ENCODE peak calls at places on chromosomes 1 and 21, in eight cellular contexts. T is fibroblast of mammary gland, S is aorta, M is Daoy, P is adrenal gland, G is activated T-cell treated with anti-CD3 and anti-CD28 coated beads for 1 hour, A is DMS 273 treated with DMSO at 0.1 percent for 48 hours, D is body of pancreas. O is an unnamed sample.

GRCh38 chr21:32653326-32653901 is 41.2 kb upstream of the CFAP298 start:
- DNase-seq in T (peak), S (no peak), M (peak), P (no peak), G (no peak), A (no peak), D (peak), O (peak)

GRCh38 chr1:151314137-151314875 is 12.9 kb downstream of the PI4KB start:
- DNase-seq in T (peak), S (peak), M (peak), P (peak), G (no peak), A (no peak), D (peak), O (no peak)

GRCh38 chr1:66386712-66387111 is 147.2 kb upstream of the SGIP1 start:
- DNase-seq in T (no peak), S (no peak), M (no peak), P (no peak), G (no peak), A (no peak), D (no peak), O (no peak)

GRCh38 chr1:40392206-40392605 is 18.7 kb downstream of the SMAP2 start:
- DNase-seq in T (peak), S (no peak), M (peak), P (no peak), G (no peak), A (no peak), D (no peak), O (no peak)

GRCh38 chr1:167103236-167103894 is 9.5 kb downstream of the STYXL2 start:
- DNase-seq in T (peak), S (no peak), M (peak), P (no peak), G (no peak), A (no peak), D (no peak), O (no peak)

GRCh38 chr1:66752000-66752592 is at the start of gene DYNLT5:
- DNase-seq in T (peak), S (peak), M (peak), P (peak), G (no peak), A (no peak), D (peak), O (no peak)

GRCh38 chr1:94296018-94296417 is 58.6 kb upstream of the ARHGAP29 start:
- DNase-seq in T (peak), S (no peak), M (peak), P (no peak), G (no peak), A (no peak), D (no peak), O (no peak)

GRCh38 chr1:218426343-218426657 is 81.2 kb downstream of the TGFB2 start:
- DNase-seq in T (peak), S (no peak), M (peak), P (peak), G (no peak), A (no peak), D (peak), O (no peak)

GRCh38 chr1:99590578-99591209 is 55.2 kb upstream of the PALMD start:
- DNase-seq in T (peak), S (no peak), M (peak), P (peak), G (no peak), A (no peak), D (no peak), O (peak)

GRCh38 chr1:54597455-54598030 is 25.8 kb downstream of the FAM151A start:
- DNase-seq in T (no peak), S (no peak), M (no peak), P (no peak), G (no peak), A (no peak), D (no peak), O (no peak)

GRCh38 chr21:31334648-31335121 is 9.4 kb downstream of the TIAM1 start:
- DNase-seq in T (no peak), S (no peak), M (peak), P (no peak), G (no peak), A (no peak), D (no peak), O (no peak)

GRCh38 chr1:25008192-25008485 is 78.1 kb upstream of the RUNX3 start:
- DNase-seq in T (no peak), S (no peak), M (no peak), P (no peak), G (no peak), A (no peak), D (no peak), O (no peak)

GRCh38 chr1:227449051-227449450 is 114.3 kb upstream of the ZNF678 start:
- DNase-seq in T (peak), S (no peak), M (peak), P (no peak), G (no peak), A (no peak), D (peak), O (no peak)

GRCh38 chr1:178273707-178274410 is 180.0 kb downstream of the RASAL2 start:
- DNase-seq in T (peak), S (no peak), M (peak), P (no peak), G (no peak), A (no peak), D (no peak), O (no peak)

GRCh38 chr1:93608188-93609109 is 73.2 kb downstream of the BCAR3 start:
- DNase-seq in T (peak), S (no peak), M (peak), P (no peak), G (no peak), A (peak), D (no peak), O (peak)

GRCh38 chr1:156492591-156493080 is 7.9 kb downstream of the MEF2D start:
- DNase-seq in T (no peak), S (no peak), M (no peak), P (peak), G (no peak), A (no peak), D (no peak), O (peak)

GRCh38 chr21:36966066-36966845 is at the start of gene HLCS:
- DNase-seq in T (peak), S (no peak), M (peak), P (peak), G (peak), A (no peak), D (peak), O (peak)

GRCh38 chr1:20102875-20103274 is 16.5 kb downstream of the PLA2G2D start:
- DNase-seq in T (peak), S (no peak), M (peak), P (no peak), G (no peak), A (no peak), D (no peak), O (no peak)

GRCh38 chr1:114118351-114118990 is 35.2 kb downstream of the SYT6 start:
- DNase-seq in T (no peak), S (no peak), M (no peak), P (no peak), G (no peak), A (no peak), D (no peak), O (no peak)

GRCh38 chr1:158248771-158249170 is 5.5 kb upstream of the CD1A start:
- DNase-seq in T (no peak), S (no peak), M (no peak), P (no peak), G (no peak), A (no peak), D (no peak), O (no peak)

GRCh38 chr1:212432706-212433576 is at the start of gene NENF:
- DNase-seq in T (peak), S (peak), M (peak), P (peak), G (peak), A (peak), D (peak), O (peak)

GRCh38 chr1:22273686-22274681 is 131.1 kb upstream of the WNT4 start:
- DNase-seq in T (peak), S (no peak), M (no peak), P (no peak), G (no peak), A (no peak), D (no peak), O (no peak)

GRCh38 chr1:232718928-232719927 is 86.0 kb upstream of the MAP10 start:
- DNase-seq in T (no peak), S (no peak), M (no peak), P (no peak), G (no peak), A (no peak), D (no peak), O (no peak)

GRCh38 chr21:16181024-16181423 is 451.2 kb downstream of the USP25 start:
- DNase-seq in T (peak), S (no peak), M (no peak), P (no peak), G (no peak), A (no peak), D (no peak), O (no peak)

GRCh38 chr1:93595266-93595665 is 86.4 kb downstream of the BCAR3 start:
- DNase-seq in T (peak), S (no peak), M (no peak), P (no peak), G (no peak), A (no peak), D (no peak), O (no peak)

GRCh38 chr1:53361541-53361961 is 33.7 kb upstream of the LRP8 start:
- DNase-seq in T (no peak), S (peak), M (no peak), P (no peak), G (no peak), A (no peak), D (no peak), O (no peak)

GRCh38 chr1:181390350-181391080 is 92.8 kb upstream of the CACNA1E start:
- DNase-seq in T (no peak), S (no peak), M (peak), P (no peak), G (no peak), A (peak), D (peak), O (peak)

GRCh38 chr1:215673943-215674342 is 106.8 kb downstream of the KCTD3 start:
- DNase-seq in T (no peak), S (no peak), M (no peak), P (no peak), G (no peak), A (no peak), D (no peak), O (no peak)

GRCh38 chr21:32499249-32500055 is 85.9 kb downstream of the TCP10L start:
- DNase-seq in T (peak), S (no peak), M (peak), P (no peak), G (no peak), A (no peak), D (no peak), O (no peak)

GRCh38 chr1:6852136-6852890 is 67.1 kb downstream of the CAMTA1 start:
- DNase-seq in T (no peak), S (no peak), M (no peak), P (no peak), G (no peak), A (no peak), D (no peak), O (no peak)

GRCh38 chr1:23916209-23917131 is 3.3 kb upstream of the CNR2 start:
- DNase-seq in T (peak), S (peak), M (peak), P (peak), G (peak), A (peak), D (peak), O (peak)

O was measured in NCI-H1694 treated with DMSO at 0.1 percent for 48 hours.